ENCODE peak calls at places on chromosomes 2 and 18, in five cellular contexts. G is mammary epithelial cell, Y is GM23248, U is OCI-LY7, M is GM23338. W is an unnamed sample. For H4K20me1, the result is how much of the 10 kb centered on the place peaks cover.

GRCh38 chr2:216130346-216130951 is 21.3 kb downstream of the XRCC5 start:
- DNase-seq in G (no peak), Y (no peak), U (no peak), M (no peak), W (no peak)

GRCh38 chr2:6748399-6748798 is 117.3 kb downstream of the CMPK2 start:
- DNase-seq in G (no peak), Y (no peak), M (no peak), U (no peak), W (no peak)

GRCh38 chr18:73774836-73775509 is 372.7 kb downstream of the FBXO15 start:
- DNase-seq in M (peak), G (peak), Y (no peak), U (no peak), W (peak)

GRCh38 chr2:10160226-10160955 is 37.9 kb downstream of the RRM2 start:
- DNase-seq in Y (no peak), U (no peak), G (no peak), M (no peak), W (no peak)

GRCh38 chr2:241161646-241162281 is 11.5 kb downstream of the PPP1R7 start:
- DNase-seq in Y (peak), M (no peak), U (no peak), G (peak), W (no peak)

GRCh38 chr2:214652473-214652872 is 157.0 kb downstream of the BARD1 start:
- DNase-seq in M (no peak), Y (no peak), G (no peak), U (no peak), W (no peak)

GRCh38 chr2:201447116-201447515 is 4.1 kb downstream of the TRAK2 start:
- DNase-seq in U (no peak), Y (no peak), M (no peak), G (no peak), W (no peak)

GRCh38 chr2:46981662-46982351 is 66.2 kb upstream of the MCFD2 start:
- DNase-seq in Y (no peak), M (no peak), G (no peak), U (no peak), W (no peak)

GRCh38 chr2:166410828-166411472 is 35.2 kb upstream of the SCN9A start:
- DNase-seq in Y (peak), G (peak), M (no peak), U (no peak), W (no peak)

GRCh38 chr2:226679389-226680057 is 120.1 kb downstream of the IRS1 start:
- DNase-seq in U (no peak), Y (no peak), G (no peak), M (no peak), W (peak)

GRCh38 chr2:36785179-36785795 is 88.8 kb downstream of the VIT start:
- DNase-seq in U (peak), G (peak), Y (peak), M (peak), W (peak)

GRCh38 chr2:54513364-54513715 is 57.2 kb downstream of the SPTBN1 start:
- DNase-seq in Y (no peak), U (no peak), M (no peak), G (no peak), W (no peak)

GRCh38 chr2:101037161-101037755 is 35.2 kb downstream of the RPL31 start:
- DNase-seq in Y (no peak), M (no peak), G (no peak), U (no peak), W (no peak)

DNA sequence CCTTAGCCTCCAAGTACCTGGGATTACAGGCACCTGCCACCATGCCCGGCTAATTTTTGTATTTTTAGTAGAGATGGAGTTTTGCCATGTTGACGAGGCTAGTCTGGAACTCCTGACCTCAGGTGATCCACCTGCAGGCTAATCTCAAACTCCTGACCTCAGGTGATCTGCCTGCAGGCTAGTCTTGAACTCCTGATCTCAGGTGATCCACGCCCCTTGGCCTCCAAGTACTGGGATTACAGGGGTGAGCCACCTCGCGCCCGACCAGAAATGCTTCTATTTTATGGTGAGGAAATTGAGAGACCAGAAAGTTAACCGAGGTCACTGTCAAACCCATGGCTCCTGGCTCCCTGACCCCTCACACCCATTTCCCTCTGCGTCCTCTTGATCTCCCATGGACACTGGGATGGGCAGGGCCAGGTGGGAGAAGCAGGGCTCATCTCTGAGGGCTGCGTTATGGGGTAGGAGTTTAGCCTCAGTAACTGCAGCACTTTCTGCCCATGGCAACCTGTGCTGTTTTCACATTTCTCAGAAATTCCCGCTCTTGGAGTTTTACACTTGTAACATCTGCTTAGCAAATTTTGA is 210.0 kb downstream of the AGAP1 start:
- DNase-seq in Y (no peak), M (no peak), U (no peak), G (no peak), W (no peak)
- H4K20me1 ChIP-seq in Y (under half), M (under half), U (under half), G (under half), W (half or more)

GRCh38 chr18:63299837-63300787 is 19.5 kb downstream of the BCL2 start:
- DNase-seq in U (no peak), Y (peak), M (no peak), G (no peak), W (no peak)
- H4K20me1 ChIP-seq in U (under half), Y (under half), M (under half), G (under half), W (under half)

DNA sequence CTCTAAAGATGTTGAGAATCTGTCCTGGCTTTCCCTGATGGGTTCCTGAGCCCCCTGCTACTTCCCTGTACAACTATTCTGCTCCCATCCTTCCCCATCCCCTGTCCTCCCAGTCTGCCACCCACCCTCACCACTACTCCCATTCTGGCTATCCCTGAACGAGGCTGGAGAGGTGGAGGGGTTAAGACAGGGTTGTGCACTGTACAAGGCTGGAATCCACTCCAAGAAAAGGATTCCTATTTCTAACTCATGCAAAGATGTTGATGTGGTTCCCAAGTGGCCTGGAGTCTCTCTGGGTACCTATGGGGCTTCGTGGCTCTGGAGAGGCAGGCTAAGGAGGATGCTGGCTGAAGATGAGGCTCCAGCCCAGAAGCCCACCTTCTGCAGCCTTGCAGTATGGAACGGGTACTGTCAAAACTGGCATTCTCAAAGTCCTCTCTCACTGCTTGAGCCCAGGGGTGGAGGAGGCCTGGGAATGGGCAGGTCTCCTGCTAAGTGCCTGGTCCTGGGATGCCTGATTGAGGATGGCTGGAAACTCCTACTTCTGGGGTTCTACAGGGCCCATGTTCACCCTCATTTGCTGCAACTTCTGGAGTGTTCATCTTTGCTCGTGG is 1.3 kb upstream of the FEV start:
- DNase-seq in M (no peak), Y (no peak), G (no peak), U (no peak), W (no peak)
- H4K20me1 ChIP-seq in M (under half), Y (under half), G (under half), U (under half), W (half or more)

GRCh38 chr2:237645261-237645660 is 17.9 kb downstream of the LRRFIP1 start:
- DNase-seq in G (no peak), Y (no peak), M (no peak), U (no peak), W (no peak)
- H4K20me1 ChIP-seq in G (under half), Y (under half), M (under half), U (under half), W (under half)

DNA sequence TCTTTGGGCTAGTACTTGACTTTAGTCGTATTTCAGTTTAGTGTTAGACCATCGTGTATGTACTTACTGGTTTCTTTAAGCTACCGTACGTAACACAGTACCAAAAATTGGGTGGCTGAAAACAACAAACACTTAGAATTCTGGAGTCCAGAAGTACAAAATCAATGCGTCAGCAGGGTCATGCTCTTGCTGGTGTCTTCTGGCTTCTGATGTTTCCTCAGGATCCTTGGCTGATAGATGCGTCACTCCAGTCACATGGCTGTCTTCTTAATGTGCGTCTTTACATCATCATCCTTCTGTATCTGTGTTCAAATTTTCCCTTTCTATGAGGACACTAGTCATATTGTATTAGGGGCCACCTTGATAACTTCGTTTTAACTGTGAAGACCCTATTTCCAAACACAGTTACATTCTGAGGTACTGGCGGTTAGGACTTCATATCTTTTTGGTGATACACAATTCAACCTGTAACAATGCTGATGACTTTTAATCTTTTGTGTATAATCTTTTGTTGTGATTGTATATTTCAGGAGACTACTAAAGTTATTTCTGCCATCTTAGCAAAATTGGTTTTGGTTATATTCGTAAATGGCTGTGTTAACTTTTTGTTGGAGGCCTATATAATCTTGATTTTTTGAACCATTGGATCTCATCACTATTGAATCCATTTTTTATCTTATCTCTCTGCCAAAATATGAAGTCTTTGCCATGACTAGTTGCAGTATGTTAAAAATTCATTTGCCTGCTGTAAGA is 25.4 kb downstream of the ACTR3 start:
- DNase-seq in Y (no peak), U (no peak), G (no peak), M (no peak), W (no peak)
- H4K20me1 ChIP-seq in Y (under half), U (under half), G (under half), M (under half), W (under half)

GRCh38 chr2:131077182-131077846 is 15.9 kb downstream of the FAM168B start:
- DNase-seq in M (no peak), U (no peak), Y (no peak), G (no peak), W (no peak)

GRCh38 chr2:131076707-131077106 is 16.6 kb downstream of the FAM168B start:
- DNase-seq in G (no peak), M (no peak), U (no peak), Y (no peak), W (no peak)

GRCh38 chr2:131077966-131078365 is 15.3 kb downstream of the FAM168B start:
- DNase-seq in M (no peak), Y (no peak), G (no peak), U (no peak), W (no peak)

GRCh38 chr2:131085646-131086045 is 7.6 kb downstream of the FAM168B start:
- DNase-seq in Y (peak), M (no peak), G (no peak), U (no peak), W (no peak)

GRCh38 chr2:131081190-131081589 is 12.1 kb downstream of the FAM168B start:
- DNase-seq in Y (no peak), U (no peak), G (no peak), M (no peak), W (no peak)
- H4K20me1 ChIP-seq in Y (under half), U (under half), G (under half), M (half or more), W (half or more)

GRCh38 chr2:207110730-207111129 is 55.0 kb downstream of the KLF7 start:
- DNase-seq in G (no peak), M (no peak), U (no peak), Y (no peak), W (no peak)

GRCh38 chr2:207112397-207112796 is 53.4 kb downstream of the KLF7 start:
- DNase-seq in Y (peak), U (no peak), G (no peak), M (no peak), W (no peak)

GRCh38 chr2:207111757-207112156 is 54.0 kb downstream of the KLF7 start:
- DNase-seq in M (no peak), Y (no peak), G (no peak), U (no peak), W (no peak)

GRCh38 chr2:207115715-207116364 is 49.9 kb downstream of the KLF7 start:
- DNase-seq in U (no peak), M (peak), G (no peak), Y (peak), W (peak)

DNA sequence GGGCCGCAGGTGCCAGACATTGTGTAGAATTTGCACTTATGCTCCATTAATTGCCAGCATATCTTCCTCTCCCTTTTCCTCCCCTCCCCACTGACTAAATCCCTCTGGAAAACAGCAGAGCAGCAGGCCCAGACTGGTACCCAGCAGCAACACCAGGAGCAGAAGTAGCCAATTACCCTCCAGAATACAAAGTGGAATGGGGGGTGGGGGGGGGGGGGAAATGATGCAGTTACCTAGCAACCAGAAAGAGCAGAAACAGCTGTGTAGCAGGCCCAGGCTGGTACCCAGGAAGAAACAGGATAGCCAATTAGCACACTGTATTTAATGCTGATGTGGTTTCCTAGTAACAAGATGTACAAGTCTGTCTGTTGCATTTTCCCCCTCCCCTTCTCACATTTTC is 52.3 kb downstream of the KLF7 start:
- DNase-seq in Y (peak), M (no peak), G (no peak), U (no peak), W (peak)
- H4K20me1 ChIP-seq in Y (under half), M (under half), G (under half), U (under half), W (under half)

GRCh38 chr18:335741-336140 is 67.9 kb upstream of the THOC1 start:
- DNase-seq in U (no peak), Y (peak), M (no peak), G (no peak), W (no peak)
- H4K20me1 ChIP-seq in U (under half), Y (under half), M (under half), G (under half), W (under half)

GRCh38 chr2:220949476-220949875 is 622.6 kb downstream of the EPHA4 start:
- DNase-seq in G (no peak), Y (no peak), M (peak), U (no peak), W (no peak)
- H4K20me1 ChIP-seq in G (under half), Y (under half), M (under half), U (under half), W (under half)

W was measured in neural progenitor cell.